ENCODE peak calls at places on chromosomes 2 and 18, in four cellular contexts. Y is K562, N is SK-N-SH, Q is GM12878. L is an unnamed sample.

GRCh38 chr2:56232912-56233311 is 49.1 kb downstream of the CCDC85A start:
- DNase-seq in Y (no peak), Q (no peak), N (no peak), L (no peak)

GRCh38 chr2:112189001-112189556 is 50.9 kb downstream of the FBLN7 start:
- DNase-seq in Y (no peak), N (no peak), Q (no peak), L (no peak)

GRCh38 chr2:100643906-100644501 is 81.2 kb downstream of the PDCL3 start:
- DNase-seq in Y (no peak), N (no peak), Q (no peak), L (no peak)

GRCh38 chr2:105321875-105322646 is 7.5 kb downstream of the TGFBRAP1 start:
- DNase-seq in N (no peak), Q (no peak), Y (no peak), L (no peak)

GRCh38 chr18:48693625-48694262 is 154.9 kb downstream of the CTIF start:
- DNase-seq in Y (no peak), N (no peak), Q (no peak), L (no peak)

GRCh38 chr2:57598552-57598951 is 448.1 kb upstream of the VRK2 start:
- DNase-seq in Y (no peak), Q (no peak), N (peak), L (no peak)

GRCh38 chr18:3703732-3704176 is 253.8 kb downstream of the TGIF1 start:
- DNase-seq in Q (no peak), N (peak), Y (peak), L (peak)

GRCh38 chr18:11948852-11949523 is 32.3 kb upstream of the IMPA2 start:
- DNase-seq in Y (no peak), N (no peak), Q (no peak), L (no peak)

GRCh38 chr18:22322251-22322691 is 95.4 kb downstream of the CTAGE1 start:
- DNase-seq in Y (no peak), N (no peak), Q (no peak), L (no peak)

GRCh38 chr2:134122610-134123009 is 131.3 kb upstream of the MGAT5 start:
- DNase-seq in N (no peak), Y (no peak), Q (no peak), L (no peak)

GRCh38 chr2:95015261-95015918 is 10.1 kb upstream of the MAL start:
- DNase-seq in N (no peak), Y (no peak), Q (no peak), L (no peak)

GRCh38 chr18:12041561-12041960 is 52.1 kb upstream of the ANKRD62 start:
- DNase-seq in Y (no peak), N (no peak), Q (no peak), L (no peak)

GRCh38 chr2:84631047-84631446 is 114.7 kb downstream of the DNAH6 start:
- DNase-seq in Q (no peak), N (peak), Y (peak), L (peak)

GRCh38 chr2:238727585-238728321 is 120.1 kb upstream of the TWIST2 start:
- DNase-seq in Q (no peak), Y (no peak), N (no peak), L (no peak)

GRCh38 chr2:67108231-67108630 is 288.9 kb upstream of the ETAA1 start:
- DNase-seq in Q (no peak), Y (no peak), N (no peak), L (no peak)

GRCh38 chr2:166610180-166610919 is 116.3 kb upstream of the SCN7A start:
- DNase-seq in N (no peak), Q (no peak), Y (no peak), L (no peak)

GRCh38 chr2:204260162-204260877 is 285.0 kb upstream of the PARD3B start:
- DNase-seq in N (peak), Q (no peak), Y (peak), L (peak)

GRCh38 chr18:47151457-47151856 is 1.2 kb upstream of the HDHD2 start:
- DNase-seq in Q (no peak), Y (no peak), N (peak), L (no peak)

GRCh38 chr18:39341106-39341505 is 1775.5 kb upstream of the CELF4 start:
- DNase-seq in Y (no peak), Q (no peak), N (no peak), L (no peak)
- TF ChIP-seq EP300 in Y (no peak), Q (no peak), N (no peak), L (no peak)

DNA sequence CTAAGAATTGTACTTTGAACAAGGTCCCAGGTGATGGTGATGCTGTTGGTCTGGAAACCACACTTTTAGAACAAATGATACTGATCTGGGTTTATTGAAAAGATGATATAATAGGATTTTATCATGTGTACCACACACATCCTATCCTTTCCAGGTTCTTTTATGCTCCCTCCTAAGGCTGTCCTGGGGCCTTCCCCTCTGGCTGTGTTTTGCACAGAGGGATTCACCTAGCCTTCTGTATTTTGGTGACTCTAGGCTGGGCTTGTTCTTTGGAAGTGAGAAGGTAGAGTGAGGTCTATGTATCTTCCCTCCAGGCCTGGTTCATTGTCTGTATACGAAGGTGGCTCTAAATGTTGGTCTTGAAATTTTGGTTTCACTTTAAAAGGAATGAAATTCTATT is 12.7 kb downstream of the ANXA4 start:
- DNase-seq in N (no peak), Y (no peak), Q (no peak), L (no peak)
- H3K4me3 ChIP-seq in N (no peak), Y (no peak), Q (no peak), L (no peak)

DNA sequence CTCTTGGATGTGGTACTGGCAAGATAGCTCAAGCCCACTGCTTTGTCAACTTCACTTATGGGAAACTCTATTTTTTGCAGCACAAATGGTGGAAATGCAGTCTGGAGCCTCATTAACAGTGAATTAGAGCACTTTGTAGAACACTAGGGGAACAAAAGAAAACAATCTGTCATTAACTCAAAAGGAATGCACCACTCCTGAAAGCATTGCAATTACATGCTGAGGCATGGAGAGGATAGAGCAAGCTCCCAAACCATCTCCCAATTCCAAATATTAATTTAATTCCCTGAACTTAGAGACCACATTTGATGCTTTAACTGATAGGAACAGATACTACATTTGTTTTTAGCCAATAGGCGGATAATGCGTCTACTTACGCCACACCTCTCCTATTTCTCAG is 32.8 kb upstream of the TANC1 start:
- DNase-seq in Y (no peak), Q (no peak), N (no peak), L (no peak)
- TF ChIP-seq RCOR1 in Y (no peak), Q (no peak), N (no peak), L (no peak)

GRCh38 chr2:37343537-37344434 is 644 bp upstream of the QPCT start:
- DNase-seq in Q (no peak), Y (no peak), N (peak), L (peak)
- TF ChIP-seq EP300 in Q (no peak), Y (no peak), N (no peak), L (no peak)

GRCh38 chr18:51157215-51157614 is 40.3 kb downstream of the MEX3C start:
- DNase-seq in Q (no peak), Y (no peak), N (no peak), L (no peak)

GRCh38 chr18:51153659-51154371 is 43.7 kb downstream of the MEX3C start:
- DNase-seq in Q (peak), Y (no peak), N (peak), L (no peak)

GRCh38 chr18:51151568-51152511 is 45.6 kb downstream of the MEX3C start:
- DNase-seq in N (no peak), Q (no peak), Y (no peak), L (no peak)

GRCh38 chr18:51151185-51151567 is 46.3 kb downstream of the MEX3C start:
- DNase-seq in N (no peak), Q (no peak), Y (no peak), L (no peak)

DNA sequence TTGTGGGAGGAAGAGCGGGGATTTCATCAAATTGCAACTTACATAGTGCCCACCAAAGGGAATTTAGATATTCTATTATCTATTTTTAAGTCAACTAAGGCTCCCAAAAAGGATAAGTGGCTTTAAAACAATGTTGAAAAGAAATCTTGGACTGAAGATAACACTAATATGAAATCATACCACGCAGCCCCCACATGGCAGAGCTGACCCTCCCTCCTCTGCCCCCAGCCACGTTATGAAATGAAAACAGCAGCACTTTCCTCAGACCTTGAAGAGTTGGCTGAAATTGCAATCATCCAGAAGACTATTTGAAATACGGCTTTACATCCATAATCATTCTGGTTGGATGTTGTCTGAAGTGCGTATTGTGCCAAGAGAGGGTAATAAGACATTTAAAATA is 42.8 kb downstream of the MEX3C start:
- DNase-seq in N (no peak), Q (no peak), Y (no peak), L (no peak)
- H3K4me3 ChIP-seq in N (no peak), Q (no peak), Y (no peak), L (no peak)

GRCh38 chr2:200713003-200713703 is 98.6 kb upstream of the BZW1 start:
- DNase-seq in N (peak), Q (peak), Y (peak), L (peak)
- TF ChIP-seq RCOR1 in N (peak), Q (no peak), Y (peak), L (no peak)

DNA sequence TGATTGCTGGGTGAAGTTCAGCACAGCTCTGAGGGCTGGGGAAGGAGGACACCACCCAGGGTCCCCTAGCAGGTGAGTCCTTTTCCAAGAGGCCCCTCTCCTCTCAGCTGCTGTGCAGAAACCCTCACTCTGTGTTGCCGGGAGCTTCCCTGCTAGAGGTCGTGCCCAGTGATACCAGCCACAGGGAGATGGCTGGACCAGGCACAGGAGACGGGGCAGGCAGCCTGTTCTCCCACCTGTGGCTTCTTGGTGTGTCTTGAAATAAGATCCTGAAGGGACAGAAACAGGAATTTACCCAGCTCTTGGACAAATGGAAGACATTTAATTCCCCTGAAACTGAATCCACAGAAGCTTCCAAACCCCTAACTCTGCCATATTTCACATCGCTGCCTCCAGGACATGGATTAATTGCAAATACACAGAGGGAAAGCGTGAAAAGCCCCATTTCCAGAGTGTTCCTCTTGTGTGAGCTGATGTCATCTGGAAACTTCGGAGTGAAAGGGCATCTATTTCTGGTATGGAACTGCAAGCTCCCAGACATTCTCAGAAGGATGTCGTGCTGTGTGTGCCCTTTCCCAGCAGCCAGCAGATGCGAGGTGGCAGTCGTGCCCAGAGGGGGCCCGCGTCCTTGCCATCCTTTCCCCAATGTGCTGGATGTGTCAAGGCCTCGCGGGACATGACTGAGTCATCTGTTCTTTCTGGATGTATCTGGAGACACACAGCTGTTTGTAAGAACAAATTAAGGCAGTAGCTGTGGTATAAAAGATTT is 177.7 kb downstream of the SEPTIN10 start:
- DNase-seq in N (no peak), Y (no peak), Q (no peak), L (no peak)
- TF ChIP-seq EP300 in N (no peak), Y (no peak), Q (no peak), L (no peak)